ENCODE peak calls at places on chromosome 20, in four cellular contexts. P is uterus, C is neuronal stem cell, X is PC-3. O is an unnamed sample. For H3K27me3, the result is how much of the 10 kb centered on the place peaks cover.

GRCh38 chr20:9051508-9051907 is 17.4 kb upstream of the PLCB4 start:
- DNase-seq in P (no peak), C (no peak), X (peak), O (no peak)

GRCh38 chr20:8117636-8118413 is 14.2 kb upstream of the PLCB1 start:
- DNase-seq in P (no peak), C (no peak), X (no peak), O (no peak)

GRCh38 chr20:2327620-2328555 is 32.1 kb downstream of the TGM3 start:
- DNase-seq in P (no peak), C (no peak), X (no peak), O (no peak)

GRCh38 chr20:43789593-43789992 is 62.8 kb upstream of the GTSF1L start:
- DNase-seq in P (no peak), C (no peak), X (no peak), O (no peak)

GRCh38 chr20:42432931-42433330 is 756.8 kb downstream of the PTPRT start:
- DNase-seq in P (peak), C (no peak), X (no peak), O (no peak)

GRCh38 chr20:35616465-35617396 is 1.1 kb downstream of the SPAG4 start:
- DNase-seq in P (peak), C (no peak), X (peak), O (peak)

GRCh38 chr20:59765599-59766177 is 161.3 kb downstream of the PHACTR3 start:
- DNase-seq in P (no peak), C (peak), X (peak), O (no peak)

GRCh38 chr20:33910056-33910455 is 83.7 kb upstream of the RALY start:
- DNase-seq in P (no peak), C (no peak), X (no peak), O (no peak)

GRCh38 chr20:20827992-20828597 is 115.7 kb upstream of the RALGAPA2 start:
- DNase-seq in P (no peak), C (no peak), X (no peak), O (no peak)

GRCh38 chr20:33793011-33793931 is 17.9 kb upstream of the CHMP4B start:
- DNase-seq in P (no peak), C (no peak), X (peak), O (no peak)

GRCh38 chr20:1820137-1821074 is 74.8 kb upstream of the SIRPA start:
- DNase-seq in P (no peak), C (no peak), X (peak), O (no peak)

GRCh38 chr20:35680464-35681183 is 15.9 kb upstream of the CPNE1 start:
- DNase-seq in P (no peak), C (no peak), X (no peak), O (no peak)

GRCh38 chr20:38730167-38730988 is 6.1 kb downstream of the SLC32A1 start:
- DNase-seq in P (no peak), C (no peak), X (no peak), O (no peak)

GRCh38 chr20:11452326-11452725 is 465.4 kb upstream of the BTBD3 start:
- DNase-seq in P (no peak), C (no peak), X (peak), O (no peak)

GRCh38 chr20:51386586-51386985 is 155.9 kb downstream of the NFATC2 start:
- DNase-seq in P (no peak), C (no peak), X (no peak), O (no peak)

GRCh38 chr20:31764641-31765305 is 25.7 kb downstream of the TPX2 start:
- DNase-seq in P (no peak), C (no peak), X (no peak), O (no peak)

GRCh38 chr20:15119852-15120251 is 782.4 kb upstream of the FLRT3 start:
- DNase-seq in P (no peak), C (no peak), X (no peak), O (no peak)

DNA sequence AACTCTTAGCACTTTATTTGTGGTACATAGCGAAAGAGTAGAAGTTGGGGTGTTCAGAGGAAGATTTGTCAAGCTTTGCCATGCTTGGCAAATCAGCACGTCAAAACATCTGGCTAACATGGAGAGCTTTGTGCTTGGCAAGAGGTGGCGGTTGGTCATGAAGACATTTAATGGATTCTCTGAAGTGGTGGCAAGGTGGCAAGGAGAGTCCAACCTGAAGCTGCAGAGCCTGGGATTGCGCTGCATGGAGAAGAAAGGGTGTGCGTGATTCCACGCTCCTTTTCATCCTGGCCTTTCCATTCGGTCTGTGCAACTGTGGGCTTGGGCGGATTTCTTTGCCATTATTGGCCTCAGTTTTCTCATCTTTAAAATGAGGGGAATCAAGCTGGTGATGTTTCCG is 3.1 kb downstream of the PYGB start:
- DNase-seq in P (no peak), C (no peak), X (no peak), O (no peak)
- H3K27ac ChIP-seq in P (no peak), C (no peak), X (no peak), O (no peak)

DNA sequence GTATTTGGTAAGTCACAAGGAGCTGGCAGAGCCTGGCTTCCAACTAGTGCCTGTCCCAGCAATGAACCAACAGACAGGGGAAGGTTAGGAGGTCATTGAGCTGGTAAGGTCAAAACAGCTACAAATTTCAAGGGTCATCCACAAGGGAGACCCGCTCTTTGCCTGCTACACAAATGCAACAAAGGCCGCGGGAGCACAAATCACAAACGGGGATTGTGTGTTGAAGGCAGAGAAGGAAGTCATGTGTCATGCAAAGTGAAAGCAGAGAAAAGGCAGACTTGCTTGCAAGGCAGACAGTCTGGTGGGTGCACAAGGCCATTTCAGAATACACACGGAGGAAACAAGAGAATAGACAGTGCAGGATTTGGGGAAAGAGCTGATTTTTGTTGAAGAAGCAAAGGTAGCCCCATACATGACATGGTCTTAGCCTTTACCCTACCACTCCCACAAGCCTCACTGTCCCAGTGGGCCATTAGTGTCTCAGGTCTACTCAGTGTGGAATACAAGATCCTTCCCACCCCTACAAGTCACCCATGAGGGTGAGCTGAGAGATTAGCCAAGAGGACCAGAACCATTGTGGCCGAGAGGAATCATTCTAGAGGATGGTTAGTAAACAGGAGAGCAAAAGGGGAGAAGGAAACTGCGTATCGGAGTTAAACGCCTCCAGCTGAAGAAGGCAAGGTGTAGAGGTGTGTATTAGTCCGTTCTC is 18.1 kb upstream of the SAMHD1 start:
- DNase-seq in P (no peak), C (no peak), X (no peak), O (no peak)
- H3K4me3 ChIP-seq in P (no peak), C (no peak), X (no peak), O (no peak)

GRCh38 chr20:49571553-49571835 is 3.6 kb upstream of the PTGIS start:
- DNase-seq in P (no peak), C (no peak), X (no peak), O (peak)
- H3K27me3 ChIP-seq in P (under half), C (half or more), X (under half), O (under half)

GRCh38 chr20:53867741-53868351 is 202.5 kb downstream of the BCAS1 start:
- DNase-seq in P (no peak), C (no peak), X (no peak), O (no peak)
- H3K27ac ChIP-seq in P (no peak), C (peak), X (peak), O (no peak)

GRCh38 chr20:46626799-46627198 is 24.5 kb downstream of the SLC13A3 start:
- DNase-seq in P (no peak), C (no peak), X (no peak), O (no peak)
- H3K4me3 ChIP-seq in P (no peak), C (no peak), X (no peak), O (no peak)

GRCh38 chr20:58073945-58074920 is 154.2 kb downstream of the ANKRD60 start:
- DNase-seq in P (peak), C (no peak), X (peak), O (peak)
- H3K27me3 ChIP-seq in P (under half), C (under half), X (under half), O (under half)

DNA sequence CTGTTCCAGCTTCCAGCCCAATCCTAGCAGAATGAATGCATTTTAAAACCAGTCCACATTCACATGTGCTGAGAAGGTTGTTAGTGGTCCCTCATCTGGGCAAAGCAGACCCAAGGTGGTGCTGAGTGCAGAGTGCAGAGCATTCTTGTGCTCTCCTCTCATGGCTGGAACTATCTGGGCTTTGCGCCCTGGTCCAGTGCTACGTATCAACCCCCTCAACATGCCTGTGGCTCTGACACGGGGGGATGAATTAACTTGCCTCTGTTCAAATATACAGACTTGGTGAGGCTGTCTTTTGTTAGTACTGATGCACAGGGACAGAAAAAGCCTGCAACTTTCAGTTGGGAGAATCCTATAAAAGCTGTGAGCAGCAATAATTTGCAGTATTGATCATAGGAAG is 42.5 kb downstream of the PANK2 start:
- DNase-seq in P (no peak), C (no peak), X (no peak), O (no peak)
- H3K27ac ChIP-seq in P (peak), C (no peak), X (no peak), O (peak)

GRCh38 chr20:63642518-63643247 is 10.5 kb downstream of the STMN3 start:
- DNase-seq in P (peak), C (no peak), X (peak), O (no peak)
- H3K4me3 ChIP-seq in P (peak), C (no peak), X (peak), O (peak)

GRCh38 chr20:57265649-57266250 is 691 bp downstream of the BMP7 start:
- DNase-seq in P (no peak), C (no peak), X (no peak), O (no peak)
- H3K27me3 ChIP-seq in P (under half), C (under half), X (half or more), O (under half)

DNA sequence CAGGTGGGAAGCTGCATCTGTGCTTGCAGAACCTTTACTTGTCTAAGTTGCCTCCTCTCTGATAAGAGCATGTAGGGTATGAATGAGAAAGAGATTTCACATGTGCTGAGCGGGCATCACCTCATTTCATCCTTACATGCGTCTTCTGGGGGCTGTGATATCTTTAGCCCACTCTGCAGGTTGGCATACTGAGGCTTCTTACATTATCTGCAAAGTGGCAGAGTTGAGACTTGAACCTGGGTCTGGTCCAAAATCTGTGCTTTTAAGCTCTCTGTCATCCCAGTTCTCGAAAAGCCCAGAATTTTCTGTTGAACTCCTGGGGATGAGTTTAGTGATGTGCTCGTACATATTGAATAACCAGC is 2.0 kb upstream of the SRC start:
- DNase-seq in P (no peak), C (no peak), X (no peak), O (no peak)
- H3K27ac ChIP-seq in P (peak), C (no peak), X (peak), O (no peak)